ENCODE peak calls at places on chromosomes 7 and 10, in eight cellular contexts. T is heart right ventricle; J is H54; Q is left ventricle myocardium inferior; F is CD8-positive, alpha-beta T cell; A is NCI-H1092; U is NCI-H1436; S is SK-N-SH. W is an unnamed sample.

GRCh38 chr7:37430644-37431043 is 18.0 kb downstream of the ELMO1 start:
- DNase-seq in J (no peak), Q (no peak), S (no peak), A (no peak), T (no peak), F (no peak), U (no peak), W (no peak)

GRCh38 chr7:13981070-13981469 is 8.4 kb downstream of the ETV1 start:
- DNase-seq in S (peak), U (no peak), A (no peak), Q (no peak), J (peak), F (no peak), T (peak), W (peak)

GRCh38 chr10:61902448-61903183 is 1.1 kb downstream of the ARID5B start:
- DNase-seq in T (peak), J (no peak), Q (peak), U (peak), S (peak), F (peak), A (no peak), W (peak)

GRCh38 chr10:131077031-131077430 is 234.5 kb downstream of the TCERG1L start:
- DNase-seq in U (no peak), J (no peak), Q (no peak), T (no peak), A (no peak), F (no peak), S (no peak), W (no peak)

GRCh38 chr10:69696073-69696731 is 66.2 kb downstream of the FAM241B start:
- DNase-seq in T (peak), F (no peak), Q (peak), A (no peak), S (no peak), J (peak), U (no peak), W (no peak)

GRCh38 chr7:98215561-98216495 is 4.6 kb downstream of the BHLHA15 start:
- DNase-seq in T (no peak), A (no peak), U (no peak), J (no peak), Q (peak), F (no peak), S (no peak), W (no peak)

GRCh38 chr7:76338298-76339084 is 20.3 kb downstream of the YWHAG start:
- DNase-seq in F (no peak), U (peak), T (no peak), A (no peak), Q (no peak), S (no peak), J (no peak), W (no peak)

GRCh38 chr7:155454183-155455112 is 3.5 kb upstream of the EN2 start:
- DNase-seq in A (peak), S (peak), T (no peak), F (no peak), J (no peak), U (no peak), Q (no peak), W (no peak)

GRCh38 chr7:36406156-36406555 is 16.5 kb downstream of the ANLN start:
- DNase-seq in F (no peak), Q (no peak), T (no peak), J (no peak), U (no peak), A (no peak), S (no peak), W (no peak)

GRCh38 chr7:106916689-106917088 is 51.6 kb downstream of the PIK3CG start:
- DNase-seq in U (no peak), A (no peak), T (no peak), F (no peak), J (no peak), Q (no peak), S (no peak), W (no peak)

GRCh38 chr10:60921631-60922030 is 22.4 kb downstream of the RHOBTB1 start:
- DNase-seq in J (no peak), U (no peak), Q (no peak), A (no peak), S (no peak), T (no peak), F (no peak), W (no peak)

GRCh38 chr7:107506683-107507339 is 37.0 kb downstream of the GPR22 start:
- DNase-seq in T (peak), A (no peak), U (no peak), J (peak), Q (peak), S (no peak), F (no peak), W (no peak)

GRCh38 chr10:72104472-72105097 is 16.2 kb upstream of the SPOCK2 start:
- DNase-seq in A (no peak), U (no peak), J (no peak), T (no peak), Q (no peak), F (no peak), S (no peak), W (no peak)

GRCh38 chr10:128629111-128630096 is 503.2 kb upstream of the MKI67 start:
- DNase-seq in U (no peak), F (no peak), S (no peak), J (peak), T (no peak), A (no peak), Q (no peak), W (no peak)

GRCh38 chr7:29304756-29305155 is 110.2 kb downstream of the CHN2 start:
- DNase-seq in Q (no peak), T (peak), F (no peak), A (no peak), J (no peak), S (peak), U (no peak), W (no peak)

GRCh38 chr7:84908196-84908793 is 278.6 kb downstream of the SEMA3D start:
- DNase-seq in J (no peak), Q (no peak), T (no peak), S (no peak), A (no peak), U (no peak), F (no peak), W (no peak)

GRCh38 chr7:95473276-95473985 is 12.3 kb upstream of the ASB4 start:
- DNase-seq in U (peak), T (no peak), Q (no peak), J (no peak), S (no peak), A (peak), F (no peak), W (no peak)

W was measured in gastrocnemius medialis.